ENCODE peak calls at places on chromosomes 4 and X, in nine cellular contexts. G, J, U, O, R, M, L, C and Y are unnamed samples.

GRCh38 chrX:10124506-10125247 is 32.1 kb upstream of the CLCN4 start:
- DNase-seq in G (no peak), J (no peak), U (no peak), O (no peak), R (no peak), M (no peak), L (no peak), C (no peak), Y (no peak)

GRCh38 chr4:133186210-133186609 is 37.1 kb downstream of the PCDH10 start:
- DNase-seq in G (no peak), J (no peak), U (no peak), O (no peak), R (no peak), M (peak; percentile 12), L (no peak), C (no peak), Y (no peak)

GRCh38 chrX:3663576-3664290 is 49.7 kb downstream of the PRKX start:
- DNase-seq in G (no peak), J (no peak), U (no peak), O (no peak), R (no peak), M (no peak), L (no peak), C (no peak), Y (no peak)

GRCh38 chrX:63934160-63934559 is 149.1 kb upstream of the ARHGEF9 start:
- DNase-seq in G (no peak), J (no peak), U (no peak), O (no peak), R (no peak), M (no peak), L (no peak), C (no peak), Y (no peak)

GRCh38 chrX:34586507-34586906 is 70.6 kb downstream of the TMEM47 start:
- DNase-seq in G (no peak), J (no peak), U (no peak), O (no peak), R (no peak), M (no peak), L (no peak), C (no peak), Y (no peak)

GRCh38 chr4:102663073-102663472 is 97.7 kb downstream of the MANBA start:
- DNase-seq in G (no peak), J (no peak), U (no peak), O (peak; percentile 14), R (no peak), M (peak; percentile 53), L (no peak), C (no peak), Y (no peak)

GRCh38 chr4:176949022-176949421 is 156.3 kb upstream of the VEGFC start:
- DNase-seq in G (no peak), J (no peak), U (no peak), O (no peak), R (no peak), M (no peak), L (no peak), C (peak; percentile 17), Y (no peak)

GRCh38 chrX:100819534-100819836 is 706 bp upstream of the CSTF2 start:
- DNase-seq in G (no peak), J (no peak), U (no peak), O (no peak), R (no peak), M (no peak), L (no peak), C (peak; percentile 12), Y (no peak)

GRCh38 chr4:138005486-138005885 is 236.7 kb downstream of the SLC7A11 start:
- DNase-seq in G (no peak), J (no peak), U (no peak), O (no peak), R (no peak), M (no peak), L (no peak), C (no peak), Y (no peak)

GRCh38 chrX:40531056-40531826 is 49.5 kb upstream of the ATP6AP2 start:
- DNase-seq in G (no peak), J (no peak), U (no peak), O (no peak), R (no peak), M (no peak), L (no peak), C (no peak), Y (no peak)

GRCh38 chrX:53433651-53434639 is at the start of gene HSD17B10:
- DNase-seq in G (peak; percentile 96), J (no peak), U (peak; percentile 63), O (no peak), R (peak; percentile 92), M (peak; percentile 90), L (peak; percentile 72), C (peak; percentile 90), Y (peak; percentile 49)

GRCh38 chr4:187814737-187815465 is 180.7 kb upstream of the ZFP42 start:
- DNase-seq in G (peak; percentile 72), J (no peak), U (no peak), O (no peak), R (no peak), M (no peak), L (no peak), C (no peak), Y (no peak)

DNA sequence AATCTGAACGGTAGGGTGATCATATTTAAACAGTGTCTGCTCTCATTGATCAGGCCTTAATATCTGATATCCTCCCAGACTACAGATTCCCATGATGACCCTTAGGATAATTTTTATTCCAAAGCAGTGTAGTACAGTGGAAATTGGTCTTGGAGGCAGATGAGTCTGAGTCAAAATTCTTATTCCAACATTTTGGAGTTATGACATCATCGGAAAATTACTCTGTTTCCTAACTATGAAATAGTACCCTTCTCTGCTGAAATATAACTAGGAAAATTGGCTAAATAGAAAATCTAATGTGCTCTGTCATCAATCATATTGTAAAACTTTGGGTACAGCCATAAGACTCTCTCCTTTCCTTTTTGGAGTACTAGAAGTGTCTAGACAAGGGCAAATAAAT is 583.3 kb downstream of the STPG2 start:
- DNase-seq in G (no peak), J (no peak), U (no peak), O (no peak), R (no peak), M (no peak), L (no peak), C (no peak), Y (no peak)
- H3K27ac ChIP-seq in G (no peak overlapping the region), J (no peak overlapping the region), U (no peak overlapping the region), O (no peak overlapping the region), R (no peak overlapping the region), M (no peak overlapping the region), L (no peak overlapping the region), C (no peak overlapping the region), Y (no peak overlapping the region)

GRCh38 chrX:42707742-42708141 is 70.2 kb downstream of the PPP1R2C start:
- DNase-seq in G (no peak), J (no peak), U (no peak), O (no peak), R (no peak), M (no peak), L (no peak), C (no peak), Y (no peak)

GRCh38 chrX:42710452-42710851 is 67.5 kb downstream of the PPP1R2C start:
- DNase-seq in G (no peak), J (no peak), U (no peak), O (no peak), R (no peak), M (no peak), L (no peak), C (no peak), Y (no peak)

GRCh38 chrX:42708222-42708621 is 69.7 kb downstream of the PPP1R2C start:
- DNase-seq in G (no peak), J (no peak), U (no peak), O (no peak), R (no peak), M (no peak), L (no peak), C (no peak), Y (no peak)

GRCh38 chrX:42704454-42704853 is 73.5 kb downstream of the PPP1R2C start:
- DNase-seq in G (no peak), J (no peak), U (no peak), O (no peak), R (no peak), M (no peak), L (no peak), C (no peak), Y (no peak)
- H3K27ac ChIP-seq in G (no peak overlapping the region), J (no peak overlapping the region), U (no peak overlapping the region), O (no peak overlapping the region), R (no peak overlapping the region), M (no peak overlapping the region), L (no peak overlapping the region), C (no peak overlapping the region), Y (no peak overlapping the region)

GRCh38 chr4:101259876-101260275 is 87.5 kb downstream of the PPP3CA start:
- DNase-seq in G (no peak), J (no peak), U (no peak), O (no peak), R (no peak), M (no peak), L (no peak), C (no peak), Y (no peak)

GRCh38 chr4:101265816-101266172 is 81.5 kb downstream of the PPP3CA start:
- DNase-seq in G (no peak), J (no peak), U (no peak), O (no peak), R (no peak), M (peak; percentile 17), L (no peak), C (no peak), Y (no peak)

GRCh38 chr4:101264993-101265815 is 82.1 kb downstream of the PPP3CA start:
- DNase-seq in G (no peak), J (no peak), U (no peak), O (no peak), R (no peak), M (peak; percentile 60), L (no peak), C (no peak), Y (no peak)

GRCh38 chr4:101264550-101264949 is 82.8 kb downstream of the PPP3CA start:
- DNase-seq in G (no peak), J (no peak), U (no peak), O (no peak), R (no peak), M (peak; percentile 18), L (no peak), C (no peak), Y (no peak)

GRCh38 chr4:101262683-101263082 is 84.6 kb downstream of the PPP3CA start:
- DNase-seq in G (no peak), J (no peak), U (peak; percentile 8), O (no peak), R (no peak), M (no peak), L (no peak), C (no peak), Y (no peak)
- H3K27ac ChIP-seq in G (no peak overlapping the region), J (no peak overlapping the region), U (no peak overlapping the region), O (no peak overlapping the region), R (no peak overlapping the region), M (no peak overlapping the region), L (no peak overlapping the region), C (no peak overlapping the region), Y (no peak overlapping the region)

GRCh38 chr4:44448548-44449443 is at the start of gene KCTD8:
- DNase-seq in G (peak; percentile 91), J (no peak), U (peak; percentile 93), O (peak; percentile 2), R (peak; percentile 93), M (peak; percentile 87), L (peak; percentile 14), C (peak; percentile 85), Y (peak; percentile 93)

GRCh38 chr4:44446191-44446590 is 2.4 kb downstream of the KCTD8 start:
- DNase-seq in G (no peak), J (no peak), U (no peak), O (no peak), R (no peak), M (no peak), L (no peak), C (no peak), Y (no peak)

GRCh38 chr4:44446801-44447562 is 1.6 kb downstream of the KCTD8 start:
- DNase-seq in G (peak; percentile 51), J (no peak), U (peak; percentile 18), O (no peak), R (peak; percentile 33), M (no peak), L (no peak), C (no peak), Y (no peak)

GRCh38 chr4:44447563-44448504 is 775 bp downstream of the KCTD8 start:
- DNase-seq in G (peak; percentile 77), J (no peak), U (peak; percentile 49), O (no peak), R (peak; percentile 70), M (peak; percentile 4), L (no peak), C (peak; percentile 23), Y (no peak)
- H3K27ac ChIP-seq in G (no peak overlapping the region), J (no peak overlapping the region), U (no peak overlapping the region), O (no peak overlapping the region), R (peak overlapping the region; percentile 89), M (no peak overlapping the region), L (no peak overlapping the region), C (peak overlapping the region; percentile 67), Y (peak overlapping the region; percentile 73)